ENCODE peak calls at places on chromosomes 4 and X, in four cellular contexts. H is activated T-helper 1 cell treated with anti-CD3 and anti-CD28 coated beads, Interleukin-2, amount 50 U/mL, for 16 hours; T is LNCaP clone FGC; I is transverse colon. L is an unnamed sample.

GRCh38 chr4:140609548-140610425 is 41.0 kb upstream of the UCP1 start:
- DNase-seq in H (no peak), T (peak), I (no peak), L (no peak)

GRCh38 chr4:4866124-4866832 is 6.8 kb downstream of the MSX1 start:
- DNase-seq in H (no peak), T (no peak), I (no peak), L (peak)

GRCh38 chr4:1598641-1599481 is 85.3 kb downstream of the FAM53A start:
- DNase-seq in H (no peak), T (no peak), I (no peak), L (no peak)

GRCh38 chrX:3711331-3711917 is 2.0 kb downstream of the PRKX start:
- DNase-seq in H (no peak), T (no peak), I (peak), L (no peak)

GRCh38 chrX:29535212-29536162 is 679.9 kb upstream of the MAGEB2 start:
- DNase-seq in H (no peak), T (peak), I (no peak), L (no peak)

GRCh38 chr4:114727426-114727825 is 128.8 kb downstream of the UGT8 start:
- DNase-seq in H (no peak), T (no peak), I (no peak), L (no peak)

GRCh38 chr4:48913346-48913745 is 6.8 kb upstream of the OCIAD2 start:
- DNase-seq in H (no peak), T (no peak), I (no peak), L (no peak)

GRCh38 chr4:79413486-79413885 is 5.5 kb upstream of the GK2 start:
- DNase-seq in H (no peak), T (no peak), I (no peak), L (no peak)

GRCh38 chrX:40281341-40282005 is 183.7 kb upstream of the BCOR start:
- DNase-seq in H (no peak), T (no peak), I (no peak), L (no peak)

GRCh38 chrX:115560211-115560977 is 580 bp upstream of the PLS3 start:
- DNase-seq in H (no peak), T (no peak), I (no peak), L (no peak)

L was measured in lower leg skin.